ENCODE peak calls at places on chromosomes 1 and 21, in seven cellular contexts. K, Z, B, E, S, A and G are unnamed samples.

GRCh38 chr1:34924759-34925555 is 4.5 kb downstream of the DLGAP3 start:
- DNase-seq in B (peak; percentile 37), E (peak; percentile 24), A (no peak), K (peak; percentile 68), S (peak; percentile 80), Z (no peak), G (peak; percentile 65)

GRCh38 chr1:167219646-167220536 is 795 bp upstream of the POU2F1 start:
- DNase-seq in B (peak; percentile 93), Z (peak; percentile 90), K (peak; percentile 76), E (peak; percentile 48), S (peak; percentile 85), A (peak; percentile 96), G (peak; percentile 94)

GRCh38 chr1:41578712-41579335 is 94.3 kb upstream of the EDN2 start:
- DNase-seq in K (no peak), S (no peak), A (no peak), Z (no peak), B (no peak), E (no peak), G (no peak)

GRCh38 chr1:8419172-8419571 is 101.3 kb downstream of the SLC45A1 start:
- DNase-seq in S (no peak), A (no peak), B (no peak), Z (no peak), E (no peak), K (no peak), G (no peak)

GRCh38 chr1:230498704-230499103 is 72.6 kb upstream of the PGBD5 start:
- DNase-seq in B (no peak), K (no peak), Z (no peak), S (no peak), E (no peak), A (no peak), G (no peak)

GRCh38 chr1:95004013-95004412 is 68.7 kb downstream of the ALG14 start:
- DNase-seq in Z (no peak), A (no peak), K (no peak), S (no peak), E (no peak), B (peak; percentile 21), G (no peak)

GRCh38 chr1:222301653-222302052 is 246.3 kb downstream of the HHIPL2 start:
- DNase-seq in B (no peak), A (no peak), E (no peak), K (no peak), S (no peak), Z (no peak), G (no peak)

GRCh38 chr21:42997053-42997452 is 22.7 kb downstream of the PKNOX1 start:
- DNase-seq in E (no peak), K (no peak), A (no peak), Z (no peak), B (peak; percentile 41), S (peak; percentile 52), G (no peak)

GRCh38 chr21:44986471-44987291 is 46.9 kb downstream of the SLX9 start:
- DNase-seq in B (no peak), Z (no peak), E (no peak), K (no peak), S (no peak), A (peak; percentile 70), G (no peak)

GRCh38 chr1:241317676-241318075 is 39.3 kb downstream of the RGS7 start:
- DNase-seq in B (no peak), Z (no peak), E (no peak), K (no peak), A (no peak), S (no peak), G (no peak)

GRCh38 chr1:43152866-43153265 is 19.2 kb downstream of the EBNA1BP2 start:
- DNase-seq in B (no peak), E (no peak), K (no peak), A (no peak), S (no peak), Z (no peak), G (no peak)

GRCh38 chr1:27135920-27136551 is 18.9 kb downstream of the SLC9A1 start:
- DNase-seq in B (no peak), Z (no peak), K (no peak), E (no peak), S (no peak), A (no peak), G (no peak)
- TF ChIP-seq CTCF in B (no peak), Z (no peak), K (no peak), E (no peak), S (no peak), A (no peak), G (no peak)

GRCh38 chr1:201648066-201648910 is 109.4 kb downstream of the NAV1 start:
- DNase-seq in K (no peak), S (peak; percentile 77), E (no peak), A (no peak), Z (peak; percentile 81), B (peak; percentile 35), G (no peak)

GRCh38 chr1:201645956-201646355 is 107.0 kb downstream of the NAV1 start:
- DNase-seq in Z (no peak), A (no peak), K (no peak), E (no peak), S (no peak), B (no peak), G (no peak)

GRCh38 chr1:201647722-201648065 is 108.8 kb downstream of the NAV1 start:
- DNase-seq in A (no peak), B (no peak), S (no peak), E (no peak), K (no peak), Z (no peak), G (no peak)

GRCh38 chr1:201646623-201647022 is 107.7 kb downstream of the NAV1 start:
- DNase-seq in S (no peak), B (no peak), K (no peak), A (no peak), E (no peak), Z (no peak), G (no peak)

GRCh38 chr1:201647094-201647493 is 108.2 kb downstream of the NAV1 start:
- DNase-seq in E (no peak), Z (no peak), S (no peak), K (no peak), B (no peak), A (no peak), G (no peak)
- H3K4me3 ChIP-seq in E (no peak overlapping the region), Z (no peak overlapping the region), S (peak overlapping the region; percentile 50), K (no peak overlapping the region), B (no peak overlapping the region), A (no peak overlapping the region), G (no peak overlapping the region)

GRCh38 chr1:99264201-99265021 is at the start of gene PLPPR4:
- DNase-seq in K (peak; percentile 53), Z (peak; percentile 77), B (peak; percentile 12), A (peak; percentile 72), S (peak; percentile 40), E (no peak), G (no peak)
- TF ChIP-seq POLR2A in K (no peak), Z (no peak), B (no peak), A (no peak), S (no peak), E (no peak), G (no peak)

GRCh38 chr1:207423560-207424292 is 30.4 kb upstream of the CR2 start:
- DNase-seq in E (no peak), K (no peak), B (no peak), A (no peak), S (no peak), Z (no peak), G (no peak)
- TF ChIP-seq CTCF in E (no peak), K (no peak), B (no peak), A (no peak), S (no peak), Z (no peak), G (no peak)

DNA sequence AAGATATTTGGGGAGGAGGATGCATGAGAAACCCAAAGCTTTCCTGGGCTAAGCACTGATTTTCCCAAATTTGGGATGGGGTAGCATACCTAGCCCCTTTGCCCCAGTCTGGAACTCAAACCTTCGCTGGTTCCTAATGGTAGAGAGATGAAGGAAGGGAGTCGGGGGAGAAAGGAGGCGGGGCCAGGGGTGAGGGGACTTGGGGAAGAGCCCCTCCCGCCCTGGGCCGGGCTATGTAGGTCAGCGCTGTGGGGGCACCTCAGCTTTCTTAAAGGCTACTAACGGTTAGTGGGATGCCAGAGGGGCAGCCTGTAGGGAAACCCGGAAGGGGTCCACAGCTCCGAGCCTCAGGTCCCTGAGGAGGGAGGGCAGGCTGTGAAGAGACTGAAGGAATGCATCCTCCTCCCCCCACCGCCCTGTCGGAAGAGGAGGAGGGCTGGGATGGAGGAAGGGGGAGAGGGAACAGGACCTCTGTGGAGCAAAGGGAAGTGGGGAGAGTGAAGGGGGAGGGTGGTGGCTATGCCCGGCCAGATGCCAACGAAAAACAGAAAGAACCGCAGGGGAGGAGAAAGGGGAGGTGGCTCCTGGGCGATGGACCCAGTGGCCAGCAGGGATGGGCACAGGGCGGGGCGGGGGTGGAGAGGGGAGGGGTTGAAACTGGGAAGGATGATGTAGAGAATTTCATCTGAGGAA is 1.3 kb downstream of the CADM3 start:
- DNase-seq in A (no peak), Z (no peak), K (no peak), S (peak; percentile 23), E (peak; percentile 18), B (no peak), G (no peak)
- H3K4me3 ChIP-seq in A (no peak overlapping the region), Z (peak overlapping the region; percentile 52), K (peak overlapping the region; percentile 60), S (no peak overlapping the region), E (peak overlapping the region; percentile 48), B (no peak overlapping the region), G (peak overlapping the region; percentile 61)